ENCODE peak calls at places on chromosomes 7 and 10, in nine cellular contexts. Y is HL-60, L is HFF-Myc, O is AG09309, Q is endothelial cell of umbilical vein, S is ovary, X is stomach, U is fibroblast of lung, W is GM12865. M is an unnamed sample.
A peak's percentile ranks its signal among the peaks of the same experiment; 100 is the strongest.

GRCh38 chr10:80075781-80076180 is 2.7 kb upstream of the TMEM254 start:
- DNase-seq in Y (no peak), L (no peak), O (peak; percentile 4), Q (no peak), S (no peak), X (no peak), U (no peak), W (no peak), M (no peak)

GRCh38 chr10:86340176-86340990 is 26.2 kb downstream of the GRID1 start:
- DNase-seq in Y (no peak), L (no peak), O (no peak), Q (no peak), S (peak; percentile 9), X (no peak), U (no peak), W (no peak), M (no peak)

GRCh38 chr7:80918406-80918805 is 445 bp downstream of the SEMA3C start:
- DNase-seq in Y (no peak), L (no peak), O (no peak), Q (no peak), S (no peak), X (no peak), U (no peak), W (peak; percentile 17), M (no peak)

GRCh38 chr10:29897999-29898716 is 161.2 kb downstream of the JCAD start:
- DNase-seq in Y (no peak), L (no peak), O (no peak), Q (no peak), S (no peak), X (no peak), U (no peak), W (no peak), M (no peak)

GRCh38 chr10:73493781-73494180 is 2.0 kb downstream of the PPP3CB start:
- DNase-seq in Y (no peak), L (no peak), O (no peak), Q (no peak), S (no peak), X (no peak), U (peak; percentile 37), W (no peak), M (no peak)

GRCh38 chr10:17562572-17562971 is 54.6 kb downstream of the HACD1 start:
- DNase-seq in Y (no peak), L (no peak), O (peak; percentile 53), Q (peak; percentile 26), S (no peak), X (no peak), U (peak; percentile 95), W (no peak), M (no peak)

GRCh38 chr10:76397210-76397881 is 965.9 kb downstream of the LRMDA start:
- DNase-seq in Y (no peak), L (no peak), O (no peak), Q (no peak), S (peak; percentile 25), X (no peak), U (peak; percentile 42), W (no peak), M (no peak)

GRCh38 chr10:130807721-130808120 is 503.8 kb downstream of the TCERG1L start:
- DNase-seq in Y (no peak), L (no peak), O (no peak), Q (no peak), S (no peak), X (no peak), U (no peak), W (no peak), M (no peak)

GRCh38 chr10:79475877-79476276 is 30.5 kb upstream of the ZCCHC24 start:
- DNase-seq in Y (no peak), L (no peak), O (no peak), Q (no peak), S (no peak), X (no peak), U (no peak), W (no peak), M (no peak)

GRCh38 chr7:30142710-30143109 is 7.9 kb downstream of the MTURN start:
- DNase-seq in Y (no peak), L (no peak), O (peak; percentile 42), Q (peak; percentile 58), S (no peak), X (peak; percentile 72), U (peak; percentile 43), W (no peak), M (peak; percentile 46)

GRCh38 chr10:103192451-103193106 is 493 bp downstream of the NT5C2 start:
- DNase-seq in Y (peak; percentile 73), L (no peak), O (no peak), Q (peak; percentile 90), S (peak; percentile 82), X (peak; percentile 82), U (peak; percentile 81), W (peak; percentile 93), M (no peak)

GRCh38 chr7:74372511-74373111 is 81.1 kb upstream of the GTF2IRD1 start:
- DNase-seq in Y (no peak), L (no peak), O (no peak), Q (no peak), S (peak; percentile 87), X (no peak), U (peak; percentile 63), W (no peak), M (no peak)

GRCh38 chr7:158188676-158189075 is 398.9 kb downstream of the PTPRN2 start:
- DNase-seq in Y (no peak), L (no peak), O (no peak), Q (no peak), S (no peak), X (no peak), U (no peak), W (no peak), M (no peak)
- H3K4me3 ChIP-seq in Y (no peak overlapping the region), L (no peak overlapping the region), O (no peak overlapping the region), Q (no peak overlapping the region), S (no peak overlapping the region), X (no peak overlapping the region), U (no peak overlapping the region), W (no peak overlapping the region), M (no peak overlapping the region)

GRCh38 chr10:132964231-132964630 is 21.9 kb upstream of the CFAP46 start:
- DNase-seq in Y (no peak), L (no peak), O (no peak), Q (no peak), S (no peak), X (no peak), U (no peak), W (no peak), M (no peak)
- H3K4me3 ChIP-seq in Y (no peak overlapping the region), L (no peak overlapping the region), O (no peak overlapping the region), Q (no peak overlapping the region), S (no peak overlapping the region), X (peak overlapping the region; percentile 36), U (no peak overlapping the region), W (no peak overlapping the region), M (peak overlapping the region; percentile 57)

GRCh38 chr10:7406712-7407333 is 4.0 kb downstream of the SFMBT2 start:
- DNase-seq in Y (no peak), L (no peak), O (no peak), Q (no peak), S (peak; percentile 59), X (no peak), U (peak; percentile 15), W (no peak), M (no peak)
- H3K4me3 ChIP-seq in Y (no peak overlapping the region), L (no peak overlapping the region), O (no peak overlapping the region), Q (no peak overlapping the region), S (peak overlapping the region; percentile 57), X (peak overlapping the region; percentile 69), U (no peak overlapping the region), W (no peak overlapping the region), M (peak overlapping the region; percentile 63)

GRCh38 chr7:155295511-155295910 is 2.2 kb upstream of the INSIG1 start:
- DNase-seq in Y (no peak), L (no peak), O (no peak), Q (no peak), S (no peak), X (no peak), U (no peak), W (no peak), M (no peak)

GRCh38 chr7:155298288-155298833 is 683 bp downstream of the INSIG1 start:
- DNase-seq in Y (no peak), L (no peak), O (no peak), Q (peak; percentile 29), S (no peak), X (no peak), U (no peak), W (no peak), M (no peak)

GRCh38 chr7:155297517-155298287 is at the start of gene INSIG1:
- DNase-seq in Y (peak; percentile 79), L (peak; percentile 5), O (peak; percentile 61), Q (peak; percentile 92), S (peak; percentile 92), X (peak; percentile 95), U (peak; percentile 95), W (peak; percentile 97), M (no peak)

GRCh38 chr7:155296788-155297516 is 726 bp upstream of the INSIG1 start:
- DNase-seq in Y (no peak), L (peak; percentile 62), O (peak; percentile 38), Q (peak; percentile 61), S (peak; percentile 68), X (peak; percentile 58), U (peak; percentile 84), W (peak; percentile 76), M (no peak)

DNA sequence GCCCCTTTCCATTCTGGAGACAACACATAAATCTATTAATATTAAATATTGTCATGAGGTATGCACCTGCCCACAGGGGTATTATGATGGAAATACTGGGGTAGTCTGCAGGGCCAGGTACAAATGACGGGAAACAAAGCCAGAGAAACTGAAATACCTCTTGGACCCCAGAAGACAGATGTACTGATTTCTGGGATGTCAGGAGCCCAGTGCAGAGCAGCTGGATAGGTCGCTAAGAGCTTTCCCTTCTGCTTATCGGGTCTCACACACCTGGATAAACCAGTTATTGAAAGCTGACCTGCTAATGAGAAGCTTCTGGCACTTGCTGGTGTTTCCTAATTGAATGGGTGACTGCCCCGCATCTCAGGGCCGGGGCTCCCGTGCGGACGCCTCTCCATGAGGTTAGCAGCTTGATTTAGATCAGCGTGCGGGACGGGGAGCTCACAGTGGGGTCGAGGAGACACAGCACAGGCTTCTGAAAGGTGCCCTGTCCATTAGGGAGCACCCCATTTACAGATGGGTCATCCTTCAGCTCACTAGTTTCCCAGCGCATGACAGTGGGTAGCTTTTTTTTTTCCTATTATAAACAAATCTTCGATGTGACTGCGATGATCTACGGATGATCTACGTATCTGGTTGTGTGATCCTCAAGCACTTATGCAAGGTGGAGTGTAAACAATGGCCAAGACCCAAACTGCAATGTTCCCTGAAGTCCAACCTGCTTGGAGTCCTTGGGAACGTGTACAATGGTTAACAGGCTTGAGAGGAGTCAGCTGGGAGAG is 1.5 kb upstream of the INSIG1 start:
- DNase-seq in Y (no peak), L (no peak), O (no peak), Q (no peak), S (peak; percentile 40), X (no peak), U (no peak), W (no peak), M (no peak)
- H3K4me3 ChIP-seq in Y (peak overlapping the region; percentile 47), L (peak overlapping the region; percentile 49), O (peak overlapping the region; percentile 59), Q (no peak overlapping the region), S (no peak overlapping the region), X (peak overlapping the region; percentile 88), U (peak overlapping the region; percentile 53), W (peak overlapping the region; percentile 88), M (peak overlapping the region; percentile 66)

M was measured in epithelial cell of proximal tubule.